ENCODE peak calls at places on chromosomes 7 and 10, in five cellular contexts. Q is tibial nerve; X is adipocyte; E is left ventricle myocardium inferior; T is CD8-positive, alpha-beta memory T cell. W is an unnamed sample.

GRCh38 chr10:48509974-48510692 is 94.7 kb downstream of the ARHGAP22 start:
- DNase-seq in X (no peak), E (no peak), Q (no peak), T (no peak), W (no peak)

GRCh38 chr7:105496501-105496900 is 25.6 kb downstream of the PUS7 start:
- DNase-seq in Q (no peak), E (no peak), X (peak; percentile 62), T (no peak), W (no peak)

GRCh38 chr7:476736-477360 is 42.8 kb downstream of the PDGFA start:
- DNase-seq in E (peak; percentile 7), X (no peak), Q (no peak), T (peak; percentile 43), W (no peak)

GRCh38 chr7:155269766-155270585 is 27.7 kb upstream of the INSIG1 start:
- DNase-seq in X (peak; percentile 13), Q (no peak), E (no peak), T (no peak), W (no peak)

GRCh38 chr7:77959080-77959479 is 160.5 kb downstream of the PHTF2 start:
- DNase-seq in E (no peak), T (no peak), Q (no peak), X (no peak), W (no peak)

GRCh38 chr7:1663857-1664651 is 6.0 kb upstream of the ELFN1 start:
- DNase-seq in E (no peak), T (peak; percentile 43), Q (no peak), X (no peak), W (no peak)

GRCh38 chr10:102644646-102645387 is 538 bp downstream of the TRIM8 start:
- DNase-seq in T (peak; percentile 87), X (peak; percentile 83), E (peak; percentile 85), Q (peak; percentile 68), W (peak; percentile 69)

GRCh38 chr10:119025336-119025735 is 4.2 kb upstream of the NANOS1 start:
- DNase-seq in Q (no peak), E (peak; percentile 92), X (peak; percentile 67), T (no peak), W (no peak)

GRCh38 chr7:33091111-33091531 is 18.1 kb downstream of the RP9 start:
- DNase-seq in T (no peak), Q (no peak), X (peak; percentile 34), E (no peak), W (no peak)

GRCh38 chr7:134547738-134548054 is 1.2 kb upstream of the AKR1B15 start:
- DNase-seq in E (peak; percentile 62), X (peak; percentile 95), T (no peak), Q (peak; percentile 55), W (no peak)

GRCh38 chr10:121553861-121554264 is 44.4 kb downstream of the FGFR2 start:
- DNase-seq in Q (no peak), X (no peak), T (no peak), E (no peak), W (no peak)

GRCh38 chr10:83289373-83289772 is 849.9 kb upstream of the GHITM start:
- DNase-seq in E (no peak), T (no peak), X (no peak), Q (no peak), W (no peak)

GRCh38 chr10:83283151-83283550 is 856.2 kb upstream of the GHITM start:
- DNase-seq in X (no peak), T (no peak), Q (no peak), E (no peak), W (no peak)

GRCh38 chr10:83287374-83287773 is 851.9 kb upstream of the GHITM start:
- DNase-seq in Q (no peak), X (no peak), T (no peak), E (no peak), W (no peak)
- H3K4me3 ChIP-seq in Q (no peak overlapping the region), X (no peak overlapping the region), T (no peak overlapping the region), E (no peak overlapping the region), W (no peak overlapping the region)

GRCh38 chr10:128377364-128377987 is 251.3 kb upstream of the MKI67 start:
- DNase-seq in E (no peak), X (no peak), Q (no peak), T (no peak), W (no peak)
- H3K4me3 ChIP-seq in E (no peak overlapping the region), X (no peak overlapping the region), Q (no peak overlapping the region), T (no peak overlapping the region), W (no peak overlapping the region)

GRCh38 chr7:151901313-151901669 is 24.4 kb upstream of the PRKAG2 start:
- DNase-seq in T (no peak), Q (no peak), E (no peak), X (no peak), W (no peak)
- H3K4me3 ChIP-seq in T (no peak overlapping the region), Q (no peak overlapping the region), E (no peak overlapping the region), X (peak overlapping the region; percentile 55), W (no peak overlapping the region)

DNA sequence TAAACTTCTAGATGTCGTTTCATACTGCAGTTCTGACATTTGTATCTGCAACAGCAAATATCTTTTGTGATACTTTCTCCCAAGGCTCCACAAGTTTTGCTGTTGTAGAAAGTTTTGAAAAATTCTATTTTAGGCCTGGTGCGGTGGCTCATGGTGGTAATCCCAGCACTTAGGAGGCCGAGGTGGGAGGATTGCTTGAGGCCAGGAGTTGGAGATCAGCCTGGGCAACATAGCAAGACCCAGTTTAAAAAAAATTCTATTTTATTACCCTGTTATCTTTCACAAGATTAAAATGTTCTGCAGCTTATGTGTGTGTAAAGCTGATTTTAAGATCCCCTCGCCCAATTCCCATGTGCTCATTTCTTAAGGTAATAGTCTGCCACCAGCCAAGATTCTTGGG is 1.4 kb downstream of the SND1 start:
- DNase-seq in Q (no peak), X (no peak), T (no peak), E (no peak), W (no peak)
- H3K4me3 ChIP-seq in Q (no peak overlapping the region), X (peak overlapping the region; percentile 94), T (peak overlapping the region; percentile 95), E (peak overlapping the region; percentile 87), W (peak overlapping the region; percentile 87)

GRCh38 chr10:30058111-30058510 is 1.3 kb downstream of the JCAD start:
- DNase-seq in T (no peak), E (no peak), Q (no peak), X (peak; percentile 21), W (no peak)
- H3K4me3 ChIP-seq in T (no peak overlapping the region), E (peak overlapping the region; percentile 88), Q (peak overlapping the region; percentile 66), X (peak overlapping the region; percentile 83), W (no peak overlapping the region)

GRCh38 chr10:60998932-60999331 is 54.9 kb upstream of the RHOBTB1 start:
- DNase-seq in X (no peak), E (no peak), Q (no peak), T (no peak), W (no peak)

GRCh38 chr10:61001731-61002122 is 57.7 kb upstream of the RHOBTB1 start:
- DNase-seq in E (no peak), T (no peak), X (no peak), Q (no peak), W (no peak)

GRCh38 chr10:61000769-61001730 is 57.1 kb upstream of the RHOBTB1 start:
- DNase-seq in Q (no peak), E (no peak), T (no peak), X (peak; percentile 32), W (no peak)
- H3K4me3 ChIP-seq in Q (peak overlapping the region; percentile 22), E (peak overlapping the region; percentile 60), T (no peak overlapping the region), X (no peak overlapping the region), W (no peak overlapping the region)

DNA sequence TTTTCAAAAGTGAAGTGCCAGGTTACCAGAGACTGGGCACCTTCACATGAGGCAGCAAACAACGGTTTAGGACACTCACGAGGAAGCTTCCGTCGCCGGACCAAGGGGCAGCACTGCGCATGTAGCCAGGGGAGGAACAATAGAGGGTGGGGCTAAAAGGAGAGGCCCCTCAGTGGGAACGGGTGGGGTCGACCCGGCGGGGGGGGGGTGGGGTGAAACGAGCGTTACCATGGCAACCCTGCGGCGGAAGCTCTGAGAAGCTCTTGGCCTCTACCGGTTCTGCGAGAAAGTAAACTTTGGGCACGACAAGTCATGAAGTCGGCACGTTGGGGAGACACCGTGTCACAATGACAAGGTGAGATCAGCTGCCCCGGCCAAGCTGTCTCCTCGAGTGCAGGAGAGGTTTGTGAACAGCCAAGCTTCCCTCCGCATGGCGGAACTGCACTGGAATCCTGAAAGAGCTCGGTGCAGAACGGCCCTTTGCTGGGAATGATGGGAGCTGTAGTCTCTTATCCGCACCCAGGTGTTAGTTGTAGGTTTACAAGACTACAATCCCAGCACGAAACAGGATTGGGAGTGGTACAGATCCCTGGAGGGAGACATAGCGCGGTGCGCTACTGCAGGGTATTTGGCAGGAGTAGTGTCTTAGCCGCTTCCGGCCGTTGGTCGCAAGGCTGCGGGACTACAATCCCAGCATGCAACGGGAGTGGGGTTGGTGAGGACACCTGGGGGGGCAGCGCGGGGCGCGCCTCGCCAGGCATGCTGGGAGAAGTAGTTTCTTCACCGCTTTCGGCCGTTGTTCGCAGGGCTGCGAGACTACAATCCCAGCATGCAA is 72.8 kb upstream of the ZNF722 start:
- DNase-seq in Q (peak; percentile 70), X (no peak), T (peak; percentile 93), E (peak; percentile 93), W (peak; percentile 82)
- H3K4me3 ChIP-seq in Q (no peak overlapping the region), X (peak overlapping the region; percentile 81), T (peak overlapping the region; percentile 67), E (peak overlapping the region; percentile 71), W (peak overlapping the region; percentile 60)

GRCh38 chr10:650691-651615 is 38.5 kb downstream of the DIP2C start:
- DNase-seq in T (no peak), Q (no peak), E (no peak), X (peak; percentile 31), W (no peak)
- H3K4me3 ChIP-seq in T (no peak overlapping the region), Q (no peak overlapping the region), E (peak overlapping the region; percentile 52), X (no peak overlapping the region), W (no peak overlapping the region)

GRCh38 chr7:112986256-112987031 is 100.2 kb downstream of the GPR85 start:
- DNase-seq in T (no peak), X (peak; percentile 88), Q (no peak), E (no peak), W (no peak)
- H3K4me3 ChIP-seq in T (no peak overlapping the region), X (peak overlapping the region; percentile 63), Q (no peak overlapping the region), E (no peak overlapping the region), W (no peak overlapping the region)

GRCh38 chr10:72257051-72257892 is 16.5 kb upstream of the DDIT4 start:
- DNase-seq in E (peak; percentile 47), Q (no peak), X (peak; percentile 64), T (no peak), W (no peak)

GRCh38 chr10:72253002-72253401 is 20.7 kb upstream of the DDIT4 start:
- DNase-seq in Q (no peak), X (peak; percentile 37), E (peak; percentile 4), T (no peak), W (no peak)

GRCh38 chr10:72251635-72252034 is 22.1 kb upstream of the DDIT4 start:
- DNase-seq in Q (no peak), X (no peak), T (no peak), E (no peak), W (no peak)

GRCh38 chr10:72255977-72256729 is 17.6 kb upstream of the DDIT4 start:
- DNase-seq in T (no peak), E (no peak), X (no peak), Q (no peak), W (no peak)

GRCh38 chr10:72254891-72255568 is 18.7 kb upstream of the DDIT4 start:
- DNase-seq in Q (peak; percentile 91), X (peak; percentile 87), T (peak; percentile 43), E (peak; percentile 94), W (no peak)
- H3K4me3 ChIP-seq in Q (no peak overlapping the region), X (peak overlapping the region; percentile 32), T (peak overlapping the region; percentile 57), E (peak overlapping the region; percentile 3), W (peak overlapping the region; percentile 9)